ENCODE peak calls at places on chromosome X, in eight cellular contexts. E is RPMI8226; B is CD4-positive, alpha-beta T cell; Z is activated CD4-positive, alpha-beta T cell treated with anti-CD3 and anti-CD28 coated beads, Interleukin-2, amount 50 U/mL, for 1 hour; G is central memory CD8-positive, alpha-beta T cell; A is NCI-H2081; D is KBM-7; Y is mucosa of gallbladder. J is an unnamed sample.

GRCh38 chrX:115297189-115297588 is 7.7 kb downstream of the LUZP4 start:
- DNase-seq in B (no peak), D (no peak), G (no peak), Z (no peak), A (no peak), E (no peak), Y (no peak), J (no peak)

GRCh38 chrX:20594985-20595384 is 328.3 kb upstream of the RPS6KA3 start:
- DNase-seq in Z (no peak), G (no peak), A (no peak), Y (no peak), E (no peak), D (no peak), B (no peak), J (peak)

GRCh38 chrX:13647709-13648212 is 5.2 kb upstream of the TCEANC start:
- DNase-seq in A (peak), E (peak), Y (peak), G (peak), Z (peak), B (peak), D (peak), J (peak)

GRCh38 chrX:102930990-102931756 is 5.9 kb upstream of the RAB40AL start:
- DNase-seq in Y (no peak), A (no peak), B (no peak), G (no peak), D (no peak), E (no peak), Z (no peak), J (peak)

GRCh38 chrX:39162322-39162721 is 361.1 kb downstream of the MID1IP1 start:
- DNase-seq in Z (peak), Y (no peak), B (peak), E (no peak), A (no peak), G (no peak), D (no peak), J (no peak)

GRCh38 chrX:129785160-129785947 is 5.6 kb downstream of the SASH3 start:
- DNase-seq in Z (no peak), E (no peak), A (no peak), B (no peak), Y (no peak), G (no peak), D (peak), J (no peak)

GRCh38 chrX:30653415-30654131 is at the start of gene GK:
- DNase-seq in A (no peak), Z (no peak), B (no peak), Y (no peak), G (no peak), E (peak), D (peak), J (no peak)

GRCh38 chrX:102863735-102864134 is 73.3 kb upstream of the RAB40AL start:
- DNase-seq in A (peak), D (peak), B (peak), Z (peak), G (peak), E (peak), Y (peak), J (peak)

GRCh38 chrX:104565791-104566687 is at the start of gene IL1RAPL2:
- DNase-seq in G (no peak), Y (peak), B (no peak), Z (no peak), A (peak), E (peak), D (peak), J (peak)

GRCh38 chrX:63754860-63755579 is 30.0 kb downstream of the ARHGEF9 start:
- DNase-seq in B (peak), A (peak), D (peak), G (peak), Z (peak), Y (peak), E (peak), J (peak)

GRCh38 chrX:9148626-9149385 is 114.9 kb upstream of the FAM9B start:
- DNase-seq in D (no peak), B (no peak), A (no peak), Y (no peak), E (no peak), G (no peak), Z (no peak), J (peak)

GRCh38 chrX:4925911-4926310 is 1212.5 kb upstream of the PRKX start:
- DNase-seq in D (no peak), A (no peak), B (no peak), Z (no peak), Y (no peak), G (no peak), E (no peak), J (peak)

GRCh38 chrX:129347291-129347690 is 176.0 kb downstream of the SMARCA1 start:
- DNase-seq in D (peak), G (no peak), E (no peak), A (no peak), Z (no peak), B (no peak), Y (no peak), J (no peak)

GRCh38 chrX:151722241-151722846 is 6.5 kb downstream of the FATE1 start:
- DNase-seq in Z (no peak), Y (peak), G (no peak), B (no peak), A (no peak), E (peak), D (no peak), J (peak)

GRCh38 chrX:29257516-29257915 is 670.3 kb downstream of the IL1RAPL1 start:
- DNase-seq in Z (no peak), B (no peak), A (no peak), E (no peak), Y (no peak), D (no peak), G (no peak), J (peak)

GRCh38 chrX:38304010-38304409 is 23.3 kb downstream of the RPGR start:
- DNase-seq in Y (no peak), B (no peak), Z (no peak), E (no peak), D (peak), A (no peak), G (no peak), J (peak)

GRCh38 chrX:46407753-46408130 is 137.5 kb downstream of the ZNF674 start:
- DNase-seq in Z (no peak), G (no peak), A (no peak), Y (no peak), D (no peak), E (no peak), B (no peak), J (peak)

GRCh38 chrX:144730486-144730885 is 516.8 kb upstream of the SPANXN1 start:
- DNase-seq in Y (no peak), E (no peak), Z (no peak), B (no peak), D (no peak), A (no peak), G (no peak), J (no peak)

GRCh38 chrX:83916525-83916924 is 55.6 kb downstream of the CYLC1 start:
- DNase-seq in D (peak), A (peak), Z (no peak), G (no peak), Y (no peak), E (peak), B (no peak), J (no peak)

GRCh38 chrX:9947395-9947794 is 19.8 kb upstream of the CLDN34 start:
- DNase-seq in Y (no peak), B (no peak), G (no peak), A (no peak), D (no peak), E (no peak), Z (no peak), J (no peak)

GRCh38 chrX:14673764-14674163 is 144.4 kb downstream of the GLRA2 start:
- DNase-seq in Y (peak), B (no peak), Z (no peak), A (peak), G (no peak), D (no peak), E (peak), J (peak)

GRCh38 chrX:9341305-9342201 is 123.3 kb upstream of the TBL1X start:
- DNase-seq in E (peak), G (peak), D (peak), Y (peak), Z (peak), B (peak), A (peak), J (peak)

GRCh38 chrX:13103111-13103913 is 58.9 kb upstream of the FAM9C start:
- DNase-seq in E (no peak), D (no peak), B (no peak), Y (no peak), Z (no peak), G (no peak), A (no peak), J (no peak)

GRCh38 chrX:153934473-153935325 is at the start of gene NAA10:
- DNase-seq in G (no peak), Y (peak), D (peak), E (peak), Z (peak), A (peak), B (peak), J (peak)

GRCh38 chrX:72539822-72540221 is 32.8 kb downstream of the HDAC8 start:
- DNase-seq in D (no peak), E (no peak), G (no peak), A (no peak), Z (no peak), Y (no peak), B (no peak), J (no peak)

GRCh38 chrX:6041630-6042029 is 187.0 kb downstream of the NLGN4X start:
- DNase-seq in Z (no peak), E (no peak), Y (no peak), G (no peak), A (no peak), D (no peak), B (no peak), J (peak)

GRCh38 chrX:118603981-118604380 is 108.4 kb downstream of the DOCK11 start:
- DNase-seq in B (peak), A (peak), Y (peak), E (peak), G (peak), D (peak), Z (peak), J (peak)

GRCh38 chrX:119512145-119512800 is 44.0 kb downstream of the SLC25A5 start:
- DNase-seq in Y (peak), E (peak), Z (no peak), B (no peak), A (peak), G (no peak), D (peak), J (peak)

GRCh38 chrX:121641560-121641959 is 594.1 kb downstream of the GLUD2 start:
- DNase-seq in B (no peak), D (no peak), E (no peak), A (no peak), Y (no peak), G (no peak), Z (no peak), J (peak)

GRCh38 chrX:143634701-143635442 is 1.0 kb downstream of the SLITRK4 start:
- DNase-seq in E (no peak), Z (no peak), A (peak), Y (no peak), D (no peak), G (no peak), B (no peak), J (no peak)

GRCh38 chrX:1451676-1452496 is 823 bp downstream of the ASMTL start:
- DNase-seq in E (no peak), A (no peak), D (no peak), Z (no peak), G (peak), Y (no peak), B (peak), J (no peak)

GRCh38 chrX:3639236-3639635 is 74.2 kb downstream of the PRKX start:
- DNase-seq in B (no peak), E (no peak), G (no peak), D (no peak), A (no peak), Z (no peak), Y (no peak), J (no peak)

GRCh38 chrX:24659106-24659505 is 12.0 kb upstream of the PCYT1B start:
- DNase-seq in G (no peak), D (no peak), Z (no peak), Y (no peak), B (no peak), A (peak), E (no peak), J (no peak)

GRCh38 chrX:11212741-11213140 is 80.5 kb upstream of the AMELX start:
- DNase-seq in A (no peak), G (no peak), Y (no peak), E (no peak), B (no peak), D (no peak), Z (no peak), J (no peak)

GRCh38 chrX:130176354-130176776 is 4.6 kb downstream of the RAB33A start:
- DNase-seq in A (no peak), E (peak), G (no peak), D (peak), B (no peak), Z (no peak), Y (no peak), J (no peak)

GRCh38 chrX:141733371-141733770 is 34.8 kb upstream of the SPANXD start:
- DNase-seq in Y (no peak), D (no peak), E (no peak), Z (no peak), A (no peak), B (no peak), G (no peak), J (peak)